ENCODE peak calls at places on chromosome 18, in ten cellular contexts. M, K, H, F, R, W, Y, T, X and N are unnamed samples.

GRCh38 chr18:8635087-8635486 is 25.9 kb downstream of the RAB12 start:
- DNase-seq in M (no peak), K (no peak), H (no peak), F (no peak), R (no peak), W (no peak), Y (no peak), T (no peak), X (no peak), N (no peak)

GRCh38 chr18:25896178-25896780 is 194.1 kb downstream of the SS18 start:
- DNase-seq in M (peak), K (peak), H (peak), F (no peak), R (peak), W (peak), Y (peak), T (no peak), X (no peak), N (no peak)

GRCh38 chr18:28153485-28154065 is 23.4 kb downstream of the CDH2 start:
- DNase-seq in M (no peak), K (no peak), H (no peak), F (no peak), R (no peak), W (no peak), Y (no peak), T (no peak), X (no peak), N (no peak)

GRCh38 chr18:24446953-24447537 is 13.4 kb upstream of the HRH4 start:
- DNase-seq in M (no peak), K (no peak), H (no peak), F (no peak), R (no peak), W (no peak), Y (no peak), T (no peak), X (no peak), N (no peak)

GRCh38 chr18:3713166-3713565 is 263.2 kb downstream of the TGIF1 start:
- DNase-seq in M (no peak), K (no peak), H (no peak), F (no peak), R (no peak), W (no peak), Y (no peak), T (no peak), X (no peak), N (no peak)

GRCh38 chr18:3526421-3527354 is 76.7 kb downstream of the TGIF1 start:
- DNase-seq in M (no peak), K (peak), H (no peak), F (no peak), R (no peak), W (peak), Y (no peak), T (peak), X (no peak), N (no peak)

GRCh38 chr18:48831802-48832201 is 119.0 kb downstream of the SMAD7 start:
- DNase-seq in M (no peak), K (no peak), H (no peak), F (no peak), R (no peak), W (no peak), Y (no peak), T (no peak), X (no peak), N (no peak)

GRCh38 chr18:54116541-54117257 is 107.8 kb downstream of the MBD2 start:
- DNase-seq in M (no peak), K (no peak), H (no peak), F (no peak), R (no peak), W (no peak), Y (no peak), T (no peak), X (no peak), N (no peak)

GRCh38 chr18:63213331-63213900 is 106.2 kb downstream of the BCL2 start:
- DNase-seq in M (no peak), K (no peak), H (no peak), F (no peak), R (peak), W (no peak), Y (no peak), T (no peak), X (no peak), N (no peak)

GRCh38 chr18:78826631-78827030 is 153.0 kb upstream of the SALL3 start:
- DNase-seq in M (no peak), K (no peak), H (no peak), F (no peak), R (no peak), W (no peak), Y (no peak), T (no peak), X (no peak), N (no peak)

GRCh38 chr18:7196421-7196820 is 34.5 kb upstream of the LRRC30 start:
- DNase-seq in M (no peak), K (no peak), H (no peak), F (no peak), R (no peak), W (no peak), Y (no peak), T (no peak), X (no peak), N (no peak)

GRCh38 chr18:35322486-35323258 is 21.5 kb downstream of the ZNF24 start:
- DNase-seq in M (no peak), K (no peak), H (no peak), F (no peak), R (no peak), W (no peak), Y (no peak), T (peak), X (no peak), N (no peak)

GRCh38 chr18:70698574-70698973 is 409.7 kb downstream of the SOCS6 start:
- DNase-seq in M (no peak), K (no peak), H (no peak), F (no peak), R (no peak), W (no peak), Y (no peak), T (no peak), X (no peak), N (no peak)

GRCh38 chr18:78407456-78407823 is 572.2 kb upstream of the SALL3 start:
- DNase-seq in M (no peak), K (no peak), H (no peak), F (no peak), R (no peak), W (no peak), Y (no peak), T (no peak), X (no peak), N (no peak)

GRCh38 chr18:13500891-13501887 is 225.2 kb downstream of the FAM210A start:
- DNase-seq in M (no peak), K (no peak), H (no peak), F (no peak), R (no peak), W (no peak), Y (no peak), T (peak), X (peak), N (no peak)

GRCh38 chr18:77119851-77120491 is 12.6 kb downstream of the MBP start:
- DNase-seq in M (no peak), K (no peak), H (no peak), F (no peak), R (no peak), W (no peak), Y (no peak), T (no peak), X (no peak), N (peak)

GRCh38 chr18:54532962-54533361 is 58.1 kb upstream of the DYNAP start:
- DNase-seq in M (no peak), K (no peak), H (no peak), F (no peak), R (no peak), W (no peak), Y (no peak), T (no peak), X (no peak), N (no peak)

GRCh38 chr18:38801640-38802039 is 1236.0 kb upstream of the CELF4 start:
- DNase-seq in M (no peak), K (no peak), H (no peak), F (no peak), R (no peak), W (no peak), Y (no peak), T (no peak), X (no peak), N (no peak)

GRCh38 chr18:11840493-11840892 is 10.7 kb upstream of the CHMP1B start:
- DNase-seq in M (no peak), K (no peak), H (no peak), F (no peak), R (no peak), W (no peak), Y (no peak), T (no peak), X (no peak), N (no peak)

GRCh38 chr18:27843783-27844415 is 333.0 kb downstream of the CDH2 start:
- DNase-seq in M (no peak), K (no peak), H (no peak), F (no peak), R (no peak), W (no peak), Y (peak), T (no peak), X (no peak), N (no peak)

GRCh38 chr18:48729421-48729820 is 190.6 kb downstream of the CTIF start:
- DNase-seq in M (no peak), K (no peak), H (no peak), F (no peak), R (no peak), W (no peak), Y (no peak), T (no peak), X (peak), N (no peak)

GRCh38 chr18:12449040-12449814 is 41.5 kb downstream of the PRELID3A start:
- DNase-seq in M (no peak), K (no peak), H (no peak), F (no peak), R (no peak), W (no peak), Y (no peak), T (no peak), X (no peak), N (no peak)

GRCh38 chr18:77093584-77093983 is 39.0 kb downstream of the MBP start:
- DNase-seq in M (no peak), K (no peak), H (no peak), F (no peak), R (no peak), W (no peak), Y (no peak), T (no peak), X (no peak), N (peak)

GRCh38 chr18:53689886-53690285 is 534.6 kb downstream of the MBD2 start:
- DNase-seq in M (no peak), K (no peak), H (no peak), F (no peak), R (no peak), W (no peak), Y (no peak), T (no peak), X (no peak), N (no peak)

GRCh38 chr18:75247601-75248421 is 37.2 kb downstream of the TSHZ1 start:
- DNase-seq in M (no peak), K (no peak), H (no peak), F (no peak), R (no peak), W (no peak), Y (no peak), T (no peak), X (no peak), N (no peak)

GRCh38 chr18:49638209-49638785 is 76.4 kb downstream of the LIPG start:
- DNase-seq in M (no peak), K (no peak), H (no peak), F (no peak), R (no peak), W (no peak), Y (no peak), T (no peak), X (no peak), N (no peak)

GRCh38 chr18:27921904-27922541 is 254.9 kb downstream of the CDH2 start:
- DNase-seq in M (no peak), K (no peak), H (no peak), F (no peak), R (no peak), W (no peak), Y (peak), T (peak), X (peak), N (peak)